ENCODE peak calls at places on chromosome X, in five cellular contexts. K is cardiac fibroblast, N is NCI-H748 treated with DMSO at 0.1 percent for 48 hours, E is SW 1271, Z is mesendoderm. B is an unnamed sample.

GRCh38 chrX:33149085-33149484 is 62.3 kb downstream of the DMD start:
- DNase-seq in K (no peak), N (no peak), E (no peak), Z (no peak), B (no peak)

GRCh38 chrX:119272882-119273806 is 37.1 kb downstream of the PGRMC1 start:
- DNase-seq in K (peak; percentile 51), N (peak; percentile 9), E (no peak), Z (peak; percentile 94), B (peak; percentile 93)

GRCh38 chrX:1657367-1658082 is 42.7 kb downstream of the ASMT start:
- DNase-seq in K (peak; percentile 36), N (no peak), E (no peak), Z (no peak), B (no peak)

GRCh38 chrX:69424161-69424560 is 80.0 kb upstream of the NALF2 start:
- DNase-seq in K (peak; percentile 25), N (no peak), E (no peak), Z (peak; percentile 8), B (peak; percentile 49)

GRCh38 chrX:106933538-106933961 is 13.3 kb downstream of the CLDN2 start:
- DNase-seq in K (peak; percentile 43), N (no peak), E (no peak), Z (peak; percentile 91), B (peak; percentile 70)

GRCh38 chrX:16807548-16807947 is 21.3 kb downstream of the TXLNG start:
- DNase-seq in K (no peak), N (no peak), E (no peak), Z (peak; percentile 54), B (peak; percentile 61)

GRCh38 chrX:47704736-47705135 is 45.8 kb upstream of the UXT start:
- DNase-seq in K (no peak), N (no peak), E (no peak), Z (no peak), B (no peak)

GRCh38 chrX:21374163-21374993 is at the start of gene CNKSR2:
- DNase-seq in K (peak; percentile 6), N (peak; percentile 50), E (peak; percentile 21), Z (peak; percentile 81), B (peak; percentile 93)

GRCh38 chrX:13721819-13722527 is 12.4 kb downstream of the TRAPPC2 start:
- DNase-seq in K (peak; percentile 58), N (no peak), E (no peak), Z (no peak), B (no peak)

GRCh38 chrX:44898411-44899221 is 25.6 kb downstream of the KDM6A start:
- DNase-seq in K (no peak), N (no peak), E (no peak), Z (peak; percentile 6), B (peak; percentile 48)

GRCh38 chrX:24169211-24169610 is 19.7 kb downstream of the ZFX start:
- DNase-seq in K (no peak), N (no peak), E (no peak), Z (no peak), B (no peak)

GRCh38 chrX:39726810-39727209 is 370.9 kb downstream of the BCOR start:
- DNase-seq in K (peak; percentile 56), N (peak; percentile 5), E (no peak), Z (peak; percentile 37), B (no peak)

GRCh38 chrX:138128025-138128671 is 562.2 kb downstream of the ZIC3 start:
- DNase-seq in K (peak; percentile 36), N (peak; percentile 35), E (no peak), Z (peak; percentile 58), B (peak; percentile 64)

GRCh38 chrX:154603438-154604430 is 15.3 kb downstream of the CTAG1B start:
- DNase-seq in K (peak; percentile 68), N (no peak), E (peak; percentile 52), Z (peak; percentile 53), B (no peak)

GRCh38 chrX:151393514-151393913 is 3.5 kb upstream of the VMA21 start:
- DNase-seq in K (no peak), N (peak; percentile 45), E (no peak), Z (peak; percentile 86), B (peak; percentile 72)

GRCh38 chrX:150365051-150365952 is 2.2 kb downstream of the MAMLD1 start:
- DNase-seq in K (peak; percentile 67), N (peak; percentile 22), E (peak; percentile 37), Z (peak; percentile 51), B (peak; percentile 89)

GRCh38 chrX:130086414-130087207 is 23.7 kb downstream of the ELF4 start:
- DNase-seq in K (no peak), N (no peak), E (no peak), Z (no peak), B (no peak)

GRCh38 chrX:47182106-47182700 is 11.4 kb upstream of the UBA1 start:
- DNase-seq in K (no peak), N (no peak), E (no peak), Z (no peak), B (peak; percentile 23)

GRCh38 chrX:150475466-150475865 is 93.0 kb upstream of the MTM1 start:
- DNase-seq in K (no peak), N (no peak), E (no peak), Z (no peak), B (no peak)

GRCh38 chrX:29652484-29652883 is 562.9 kb upstream of the MAGEB2 start:
- DNase-seq in K (peak; percentile 76), N (no peak), E (no peak), Z (peak; percentile 0), B (no peak)

GRCh38 chrX:77652095-77652494 is 133.9 kb downstream of the ATRX start:
- DNase-seq in K (no peak), N (no peak), E (no peak), Z (no peak), B (no peak)

GRCh38 chrX:42846741-42847140 is 68.8 kb upstream of the PPP1R2C start:
- DNase-seq in K (peak; percentile 6), N (no peak), E (no peak), Z (no peak), B (no peak)

GRCh38 chrX:139201924-139202323 is 328.6 kb upstream of the F9 start:
- DNase-seq in K (no peak), N (no peak), E (no peak), Z (no peak), B (no peak)

GRCh38 chrX:124406294-124407013 is 60.1 kb downstream of the SH2D1A start:
- DNase-seq in K (peak; percentile 68), N (peak; percentile 50), E (peak; percentile 2), Z (peak; percentile 37), B (peak; percentile 69)

GRCh38 chrX:121333942-121334341 is 286.5 kb downstream of the GLUD2 start:
- DNase-seq in K (no peak), N (peak; percentile 5), E (no peak), Z (peak; percentile 35), B (no peak)

GRCh38 chrX:137194164-137194563 is 160.4 kb upstream of the GPR101 start:
- DNase-seq in K (peak; percentile 1), N (peak; percentile 35), E (no peak), Z (peak; percentile 69), B (peak; percentile 85)

GRCh38 chrX:55778322-55778721 is 60.8 kb downstream of the RRAGB start:
- DNase-seq in K (no peak), N (no peak), E (no peak), Z (peak; percentile 49), B (no peak)

GRCh38 chrX:110741213-110741796 is 54.3 kb downstream of the CHRDL1 start:
- DNase-seq in K (peak; percentile 29), N (no peak), E (no peak), Z (peak; percentile 49), B (peak; percentile 54)

GRCh38 chrX:123217077-123217476 is 33.0 kb downstream of the GRIA3 start:
- DNase-seq in K (no peak), N (no peak), E (no peak), Z (no peak), B (no peak)

GRCh38 chrX:148995661-148996060 is 495.2 kb downstream of the AFF2 start:
- DNase-seq in K (no peak), N (no peak), E (no peak), Z (no peak), B (no peak)

GRCh38 chrX:100622989-100623388 is 13.6 kb downstream of the TSPAN6 start:
- DNase-seq in K (no peak), N (no peak), E (no peak), Z (no peak), B (no peak)

B was measured in endodermal cell.